ENCODE peak calls at places on chromosome 22, in seven cellular contexts. One of them, this sample, is unnamed.

GRCh38 chr22:46293591-46294260 is 2.9 kb upstream of the GTSE1 start:
- DNase-seq in left ventricle myocardium inferior: peak
- DNase-seq in ovary: no peak
- DNase-seq in Calu3: no peak
- DNase-seq in fibroblast of mammary gland: peak
- DNase-seq in endothelial cell: no peak
- DNase-seq in progenitor cell of endocrine pancreas: no peak
- DNase-seq in this sample: peak

GRCh38 chr22:48335442-48336139 is 1492.1 kb downstream of the BRD1 start:
- DNase-seq in left ventricle myocardium inferior: no peak
- DNase-seq in ovary: no peak
- DNase-seq in Calu3: no peak
- DNase-seq in fibroblast of mammary gland: no peak
- DNase-seq in endothelial cell: no peak
- DNase-seq in progenitor cell of endocrine pancreas: no peak
- DNase-seq in this sample: no peak

GRCh38 chr22:35465109-35465701 is 65.3 kb downstream of the MCM5 start:
- DNase-seq in left ventricle myocardium inferior: peak
- DNase-seq in ovary: peak
- DNase-seq in Calu3: no peak
- DNase-seq in fibroblast of mammary gland: peak
- DNase-seq in endothelial cell: no peak
- DNase-seq in progenitor cell of endocrine pancreas: no peak
- DNase-seq in this sample: no peak

GRCh38 chr22:46481386-46481785 is 56.0 kb downstream of the CELSR1 start:
- DNase-seq in left ventricle myocardium inferior: no peak
- DNase-seq in ovary: no peak
- DNase-seq in Calu3: no peak
- DNase-seq in fibroblast of mammary gland: no peak
- DNase-seq in endothelial cell: no peak
- DNase-seq in progenitor cell of endocrine pancreas: no peak
- DNase-seq in this sample: no peak

GRCh38 chr22:31490496-31490925 is 869 bp upstream of the EIF4ENIF1 start:
- DNase-seq in left ventricle myocardium inferior: peak
- DNase-seq in ovary: no peak
- DNase-seq in Calu3: peak
- DNase-seq in fibroblast of mammary gland: peak
- DNase-seq in endothelial cell: peak
- DNase-seq in progenitor cell of endocrine pancreas: peak
- DNase-seq in this sample: peak

GRCh38 chr22:29141078-29141688 is 64.5 kb upstream of the EMID1 start:
- DNase-seq in left ventricle myocardium inferior: no peak
- DNase-seq in ovary: no peak
- DNase-seq in Calu3: no peak
- DNase-seq in fibroblast of mammary gland: no peak
- DNase-seq in endothelial cell: no peak
- DNase-seq in progenitor cell of endocrine pancreas: no peak
- DNase-seq in this sample: no peak

GRCh38 chr22:49567894-49568750 is 259.6 kb downstream of the BRD1 start:
- DNase-seq in left ventricle myocardium inferior: no peak
- DNase-seq in ovary: no peak
- DNase-seq in Calu3: no peak
- DNase-seq in fibroblast of mammary gland: no peak
- DNase-seq in endothelial cell: no peak
- DNase-seq in progenitor cell of endocrine pancreas: no peak
- DNase-seq in this sample: no peak

GRCh38 chr22:49152146-49152929 is 675.3 kb downstream of the BRD1 start:
- DNase-seq in left ventricle myocardium inferior: no peak
- DNase-seq in ovary: no peak
- DNase-seq in Calu3: no peak
- DNase-seq in fibroblast of mammary gland: no peak
- DNase-seq in endothelial cell: no peak
- DNase-seq in progenitor cell of endocrine pancreas: no peak
- DNase-seq in this sample: no peak

GRCh38 chr22:50009251-50009650 is 3.3 kb downstream of the IL17REL start:
- DNase-seq in left ventricle myocardium inferior: no peak
- DNase-seq in ovary: no peak
- DNase-seq in Calu3: no peak
- DNase-seq in fibroblast of mammary gland: no peak
- DNase-seq in endothelial cell: no peak
- DNase-seq in progenitor cell of endocrine pancreas: no peak
- DNase-seq in this sample: no peak

GRCh38 chr22:28799834-28800307 is 498 bp downstream of the XBP1 start:
- DNase-seq in left ventricle myocardium inferior: peak
- DNase-seq in ovary: peak
- DNase-seq in Calu3: peak
- DNase-seq in fibroblast of mammary gland: peak
- DNase-seq in endothelial cell: peak
- DNase-seq in progenitor cell of endocrine pancreas: peak
- DNase-seq in this sample: peak

GRCh38 chr22:43830931-43831560 is 18.9 kb upstream of the EFCAB6 start:
- DNase-seq in left ventricle myocardium inferior: no peak
- DNase-seq in ovary: no peak
- DNase-seq in Calu3: no peak
- DNase-seq in fibroblast of mammary gland: no peak
- DNase-seq in endothelial cell: no peak
- DNase-seq in progenitor cell of endocrine pancreas: no peak
- DNase-seq in this sample: no peak

GRCh38 chr22:49973018-49973965 is 12.7 kb downstream of the PIM3 start:
- DNase-seq in left ventricle myocardium inferior: no peak
- DNase-seq in ovary: no peak
- DNase-seq in Calu3: no peak
- DNase-seq in fibroblast of mammary gland: no peak
- DNase-seq in endothelial cell: no peak
- DNase-seq in progenitor cell of endocrine pancreas: no peak
- DNase-seq in this sample: no peak

GRCh38 chr22:49702068-49702397 is 125.6 kb downstream of the BRD1 start:
- DNase-seq in left ventricle myocardium inferior: no peak
- DNase-seq in ovary: no peak
- DNase-seq in Calu3: no peak
- DNase-seq in fibroblast of mammary gland: no peak
- DNase-seq in endothelial cell: no peak
- DNase-seq in progenitor cell of endocrine pancreas: no peak
- DNase-seq in this sample: no peak

GRCh38 chr22:19884161-19884953 is 29.7 kb upstream of the GNB1L start:
- DNase-seq in left ventricle myocardium inferior: peak
- DNase-seq in ovary: no peak
- DNase-seq in Calu3: no peak
- DNase-seq in fibroblast of mammary gland: no peak
- DNase-seq in endothelial cell: no peak
- DNase-seq in progenitor cell of endocrine pancreas: no peak
- DNase-seq in this sample: peak

GRCh38 chr22:37328017-37328416 is 45.7 kb downstream of the CYTH4 start:
- DNase-seq in left ventricle myocardium inferior: no peak
- DNase-seq in ovary: no peak
- DNase-seq in Calu3: peak
- DNase-seq in fibroblast of mammary gland: peak
- DNase-seq in endothelial cell: no peak
- DNase-seq in progenitor cell of endocrine pancreas: no peak
- DNase-seq in this sample: no peak

GRCh38 chr22:37329239-37330140 is 47.2 kb downstream of the CYTH4 start:
- DNase-seq in left ventricle myocardium inferior: no peak
- DNase-seq in ovary: no peak
- DNase-seq in Calu3: no peak
- DNase-seq in fibroblast of mammary gland: peak
- DNase-seq in endothelial cell: no peak
- DNase-seq in progenitor cell of endocrine pancreas: no peak
- DNase-seq in this sample: no peak

GRCh38 chr22:37331034-37331428 is 48.7 kb downstream of the CYTH4 start:
- DNase-seq in left ventricle myocardium inferior: no peak
- DNase-seq in ovary: no peak
- DNase-seq in Calu3: peak
- DNase-seq in fibroblast of mammary gland: peak
- DNase-seq in endothelial cell: no peak
- DNase-seq in progenitor cell of endocrine pancreas: no peak
- DNase-seq in this sample: no peak

GRCh38 chr22:37331811-37332536 is 49.7 kb downstream of the CYTH4 start:
- DNase-seq in left ventricle myocardium inferior: no peak
- DNase-seq in ovary: no peak
- DNase-seq in Calu3: peak
- DNase-seq in fibroblast of mammary gland: no peak
- DNase-seq in endothelial cell: no peak
- DNase-seq in progenitor cell of endocrine pancreas: no peak
- DNase-seq in this sample: no peak

DNA sequence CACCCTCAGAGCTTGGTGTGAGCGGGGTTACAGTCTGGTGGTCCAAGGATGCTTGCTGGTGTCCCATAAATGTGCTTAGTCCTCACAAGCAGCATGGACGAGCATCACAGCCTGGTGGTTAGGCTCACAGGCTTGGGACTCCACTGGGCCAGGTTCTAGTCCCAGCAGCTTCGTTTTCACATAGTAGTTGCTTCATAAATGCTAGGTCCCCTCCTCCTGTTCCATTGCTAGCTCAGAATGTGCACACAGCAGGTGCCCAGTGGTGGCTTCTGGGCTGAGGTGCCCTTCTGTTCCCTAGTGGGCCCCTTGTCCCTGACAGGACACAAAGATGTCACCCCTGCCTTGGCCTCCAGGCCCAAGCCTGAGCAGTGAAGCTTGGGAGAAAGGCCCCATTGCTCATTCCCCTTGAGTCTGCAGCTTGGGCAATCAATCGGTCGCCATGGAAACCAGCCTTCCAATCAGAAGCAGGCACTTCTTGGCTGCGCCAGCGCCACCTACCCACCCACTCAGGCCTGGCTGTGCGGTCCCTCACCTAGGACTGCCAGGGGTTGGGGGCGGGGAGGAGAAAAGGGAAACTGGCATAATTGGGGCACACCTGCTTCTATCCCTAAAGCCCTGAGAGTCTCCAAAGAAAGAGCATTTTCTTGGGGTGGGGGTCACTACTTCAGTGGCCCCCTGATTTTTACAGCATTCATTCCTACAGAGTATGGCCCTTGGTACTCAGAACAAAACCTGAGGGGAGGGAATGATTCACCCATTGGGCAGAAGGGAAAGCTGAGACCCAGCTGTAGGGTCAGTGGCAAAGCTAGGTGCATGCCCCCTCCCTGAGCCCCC is 48.1 kb downstream of the CYTH4 start:
- DNase-seq in left ventricle myocardium inferior: no peak
- DNase-seq in ovary: no peak
- DNase-seq in Calu3: peak
- DNase-seq in fibroblast of mammary gland: peak
- DNase-seq in endothelial cell: peak
- DNase-seq in progenitor cell of endocrine pancreas: peak
- DNase-seq in this sample: peak
- TF ChIP-seq CTCF in left ventricle myocardium inferior: no peak
- TF ChIP-seq CTCF in ovary: no peak
- TF ChIP-seq CTCF in Calu3: peak
- TF ChIP-seq CTCF in fibroblast of mammary gland: peak
- TF ChIP-seq CTCF in endothelial cell: no peak
- TF ChIP-seq CTCF in progenitor cell of endocrine pancreas: peak
- TF ChIP-seq CTCF in this sample: no peak

GRCh38 chr22:27151407-27151806 is 494.0 kb downstream of the MIAT start:
- DNase-seq in left ventricle myocardium inferior: no peak
- DNase-seq in ovary: no peak
- DNase-seq in Calu3: no peak
- DNase-seq in fibroblast of mammary gland: no peak
- DNase-seq in endothelial cell: no peak
- DNase-seq in progenitor cell of endocrine pancreas: no peak
- DNase-seq in this sample: no peak
- TF ChIP-seq CTCF in left ventricle myocardium inferior: no peak
- TF ChIP-seq CTCF in ovary: no peak
- TF ChIP-seq CTCF in Calu3: no peak
- TF ChIP-seq CTCF in fibroblast of mammary gland: no peak
- TF ChIP-seq CTCF in endothelial cell: no peak
- TF ChIP-seq CTCF in progenitor cell of endocrine pancreas: no peak
- TF ChIP-seq CTCF in this sample: no peak

GRCh38 chr22:39530136-39530535 is 2.4 kb downstream of the RPS19BP1 start:
- DNase-seq in left ventricle myocardium inferior: no peak
- DNase-seq in ovary: no peak
- DNase-seq in Calu3: no peak
- DNase-seq in fibroblast of mammary gland: no peak
- DNase-seq in endothelial cell: no peak
- DNase-seq in progenitor cell of endocrine pancreas: no peak
- DNase-seq in this sample: no peak

GRCh38 chr22:39528681-39529486 is 3.7 kb downstream of the RPS19BP1 start:
- DNase-seq in left ventricle myocardium inferior: peak
- DNase-seq in ovary: peak
- DNase-seq in Calu3: peak
- DNase-seq in fibroblast of mammary gland: peak
- DNase-seq in endothelial cell: peak
- DNase-seq in progenitor cell of endocrine pancreas: peak
- DNase-seq in this sample: peak

GRCh38 chr22:39530692-39531331 is 1.7 kb downstream of the RPS19BP1 start:
- DNase-seq in left ventricle myocardium inferior: no peak
- DNase-seq in ovary: peak
- DNase-seq in Calu3: peak
- DNase-seq in fibroblast of mammary gland: peak
- DNase-seq in endothelial cell: no peak
- DNase-seq in progenitor cell of endocrine pancreas: no peak
- DNase-seq in this sample: peak

GRCh38 chr22:39528080-39528661 is 4.4 kb downstream of the RPS19BP1 start:
- DNase-seq in left ventricle myocardium inferior: no peak
- DNase-seq in ovary: no peak
- DNase-seq in Calu3: no peak
- DNase-seq in fibroblast of mammary gland: no peak
- DNase-seq in endothelial cell: no peak
- DNase-seq in progenitor cell of endocrine pancreas: no peak
- DNase-seq in this sample: no peak

GRCh38 chr22:39529487-39529851 is 3.1 kb downstream of the RPS19BP1 start:
- DNase-seq in left ventricle myocardium inferior: no peak
- DNase-seq in ovary: no peak
- DNase-seq in Calu3: no peak
- DNase-seq in fibroblast of mammary gland: no peak
- DNase-seq in endothelial cell: no peak
- DNase-seq in progenitor cell of endocrine pancreas: no peak
- DNase-seq in this sample: no peak
- TF ChIP-seq CTCF in left ventricle myocardium inferior: peak
- TF ChIP-seq CTCF in ovary: no peak
- TF ChIP-seq CTCF in Calu3: no peak
- TF ChIP-seq CTCF in fibroblast of mammary gland: no peak
- TF ChIP-seq CTCF in endothelial cell: peak
- TF ChIP-seq CTCF in progenitor cell of endocrine pancreas: no peak
- TF ChIP-seq CTCF in this sample: peak

GRCh38 chr22:32518351-32518750 is 43.7 kb downstream of the FBXO7 start:
- DNase-seq in left ventricle myocardium inferior: no peak
- DNase-seq in ovary: no peak
- DNase-seq in Calu3: no peak
- DNase-seq in fibroblast of mammary gland: peak
- DNase-seq in endothelial cell: no peak
- DNase-seq in progenitor cell of endocrine pancreas: no peak
- DNase-seq in this sample: no peak

GRCh38 chr22:32517488-32517887 is 42.9 kb downstream of the FBXO7 start:
- DNase-seq in left ventricle myocardium inferior: no peak
- DNase-seq in ovary: no peak
- DNase-seq in Calu3: no peak
- DNase-seq in fibroblast of mammary gland: no peak
- DNase-seq in endothelial cell: no peak
- DNase-seq in progenitor cell of endocrine pancreas: no peak
- DNase-seq in this sample: no peak

GRCh38 chr22:32520612-32521011 is 46.0 kb downstream of the FBXO7 start:
- DNase-seq in left ventricle myocardium inferior: no peak
- DNase-seq in ovary: no peak
- DNase-seq in Calu3: no peak
- DNase-seq in fibroblast of mammary gland: no peak
- DNase-seq in endothelial cell: no peak
- DNase-seq in progenitor cell of endocrine pancreas: no peak
- DNase-seq in this sample: no peak

GRCh38 chr22:32517921-32518320 is 43.3 kb downstream of the FBXO7 start:
- DNase-seq in left ventricle myocardium inferior: no peak
- DNase-seq in ovary: no peak
- DNase-seq in Calu3: no peak
- DNase-seq in fibroblast of mammary gland: no peak
- DNase-seq in endothelial cell: no peak
- DNase-seq in progenitor cell of endocrine pancreas: no peak
- DNase-seq in this sample: no peak

GRCh38 chr22:32518848-32519247 is 44.2 kb downstream of the FBXO7 start:
- DNase-seq in left ventricle myocardium inferior: no peak
- DNase-seq in ovary: no peak
- DNase-seq in Calu3: no peak
- DNase-seq in fibroblast of mammary gland: no peak
- DNase-seq in endothelial cell: no peak
- DNase-seq in progenitor cell of endocrine pancreas: no peak
- DNase-seq in this sample: peak
- TF ChIP-seq CTCF in left ventricle myocardium inferior: no peak
- TF ChIP-seq CTCF in ovary: no peak
- TF ChIP-seq CTCF in Calu3: peak
- TF ChIP-seq CTCF in fibroblast of mammary gland: peak
- TF ChIP-seq CTCF in endothelial cell: no peak
- TF ChIP-seq CTCF in progenitor cell of endocrine pancreas: peak
- TF ChIP-seq CTCF in this sample: peak